ENCODE peak calls at places on chromosome 13, in eight cellular contexts. G, M, N, O, Y, X, V and U are unnamed samples.
A peak's percentile ranks its signal among the peaks of the same experiment; 100 is the strongest.

GRCh38 chr13:113046883-113047244 is 58.7 kb upstream of the F7 start:
- DNase-seq in G (no peak), N (no peak), Y (no peak), M (no peak), X (no peak), O (no peak), V (peak; percentile 3), U (no peak)

GRCh38 chr13:80547885-80548284 is 207.0 kb upstream of the SPRY2 start:
- DNase-seq in N (no peak), M (no peak), V (no peak), O (no peak), G (no peak), X (no peak), Y (no peak), U (no peak)

GRCh38 chr13:31042501-31043165 is 110.2 kb downstream of the TEX26 start:
- DNase-seq in N (no peak), V (no peak), X (no peak), G (no peak), O (no peak), M (no peak), Y (no peak), U (no peak)

GRCh38 chr13:101640797-101641400 is 188.4 kb downstream of the ITGBL1 start:
- DNase-seq in M (no peak), Y (no peak), V (no peak), X (no peak), G (no peak), N (no peak), O (no peak), U (peak; percentile 71)

GRCh38 chr13:50531917-50532899 is 311.3 kb downstream of the DLEU7 start:
- DNase-seq in V (no peak), X (no peak), Y (no peak), O (no peak), N (no peak), G (no peak), M (no peak), U (no peak)

GRCh38 chr13:70613295-70613694 is 505.0 kb upstream of the KLHL1 start:
- DNase-seq in M (no peak), N (no peak), G (no peak), Y (no peak), X (peak; percentile 32), V (no peak), O (no peak), U (no peak)

GRCh38 chr13:105266615-105267014 is 1268.8 kb downstream of the EFNB2 start:
- DNase-seq in V (no peak), N (no peak), Y (no peak), X (no peak), O (no peak), G (no peak), M (no peak), U (no peak)

GRCh38 chr13:20969182-20969581 is 66.6 kb upstream of the XPO4 start:
- DNase-seq in M (no peak), N (no peak), Y (no peak), X (no peak), G (no peak), O (no peak), V (no peak), U (peak; percentile 20)

DNA sequence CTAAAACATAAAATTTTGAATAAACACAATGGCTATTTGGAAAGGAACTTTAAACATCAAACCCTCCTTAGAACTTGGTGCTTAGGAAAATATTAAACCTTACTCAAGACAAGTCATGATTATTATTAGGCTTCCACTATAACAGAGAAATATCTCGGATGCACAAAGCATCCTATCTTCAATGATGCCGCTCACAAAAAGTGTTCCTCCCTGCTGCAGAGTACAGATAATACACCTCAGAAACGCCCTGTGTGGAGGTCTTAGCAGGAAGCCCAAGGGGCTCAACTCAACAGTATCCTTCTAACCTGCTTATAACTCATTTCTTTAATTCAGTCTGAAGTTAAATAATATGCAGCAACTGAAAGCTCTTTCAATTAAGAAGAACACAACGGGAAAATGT is 12.2 kb downstream of the ELF1 start:
- DNase-seq in O (no peak), X (no peak), G (no peak), V (no peak), N (no peak), M (no peak), Y (no peak), U (no peak)
- H3K4me3 ChIP-seq in O (no peak overlapping the region), X (no peak overlapping the region), G (peak overlapping the region; percentile 35), V (no peak overlapping the region), N (no peak overlapping the region), M (no peak overlapping the region), Y (no peak overlapping the region), U (no peak overlapping the region)

GRCh38 chr13:90710355-90710754 is 637.1 kb upstream of the MIR17HG start:
- DNase-seq in Y (no peak), O (no peak), V (no peak), G (no peak), X (no peak), N (no peak), M (no peak), U (no peak)
- H3K36me3 ChIP-seq in Y (no peaks in the 10 kb centered on the region), O (no peaks in the 10 kb centered on the region), V (no peaks in the 10 kb centered on the region), G (no peaks in the 10 kb centered on the region), X (no peaks in the 10 kb centered on the region), N (no peaks in the 10 kb centered on the region), M (no peaks in the 10 kb centered on the region), U (no peaks in the 10 kb centered on the region)

GRCh38 chr13:98494769-98495168 is 82.1 kb downstream of the STK24 start:
- DNase-seq in M (no peak), V (no peak), Y (no peak), G (no peak), O (no peak), N (no peak), X (no peak), U (no peak)
- H3K4me1 ChIP-seq in M (peaks cover 15% of the 10 kb centered on the region), V (peaks cover 47% of the 10 kb centered on the region), Y (peaks cover 20% of the 10 kb centered on the region), G (peaks cover 18% of the 10 kb centered on the region), O (no peaks in the 10 kb centered on the region), N (peaks cover 75% of the 10 kb centered on the region), X (peaks cover 56% of the 10 kb centered on the region), U (peaks cover 23% of the 10 kb centered on the region)

DNA sequence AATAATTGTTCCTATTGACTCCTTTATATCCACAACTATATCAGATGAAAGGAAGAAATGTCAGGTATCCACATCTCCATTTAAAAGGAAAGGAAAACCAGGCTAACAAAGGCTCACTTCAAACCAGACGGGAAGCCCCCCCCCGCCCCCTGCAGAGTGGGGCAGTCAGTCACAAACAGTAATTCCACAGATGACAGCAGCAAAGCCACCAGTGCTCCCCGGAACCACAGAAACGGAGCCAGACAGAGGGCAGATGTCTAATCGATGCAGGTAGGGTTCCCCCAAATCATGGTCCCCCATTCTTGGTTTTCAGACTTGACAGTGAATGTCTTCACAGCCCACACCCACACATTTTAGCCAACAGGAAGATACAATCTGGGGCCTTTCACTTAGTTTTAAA is 100.8 kb downstream of the STK24 start:
- DNase-seq in O (no peak), N (no peak), V (no peak), G (no peak), Y (no peak), M (peak; percentile 67), X (peak; percentile 80), U (no peak)
- H3K4me3 ChIP-seq in O (no peak overlapping the region), N (no peak overlapping the region), V (no peak overlapping the region), G (peak overlapping the region; percentile 48), Y (no peak overlapping the region), M (peak overlapping the region; percentile 20), X (peak overlapping the region; percentile 26), U (no peak overlapping the region)

GRCh38 chr13:26067601-26068000 is 15.8 kb upstream of the SHISA2 start:
- DNase-seq in M (no peak), V (no peak), N (no peak), Y (no peak), G (no peak), O (no peak), X (no peak), U (no peak)
- H3K36me3 ChIP-seq in M (no peaks in the 10 kb centered on the region), V (no peaks in the 10 kb centered on the region), N (no peaks in the 10 kb centered on the region), Y (no peaks in the 10 kb centered on the region), G (no peaks in the 10 kb centered on the region), O (no peaks in the 10 kb centered on the region), X (no peaks in the 10 kb centered on the region), U (no peaks in the 10 kb centered on the region)